ENCODE peak calls at places on chromosomes 5 and 9, in five cellular contexts. One of them, this sample, is unnamed.
A peak's percentile ranks its signal among the peaks of the same experiment; 100 is the strongest.

GRCh38 chr5:143601917-143602333 is 198.4 kb upstream of the NR3C1 start:
- DNase-seq in PC-3: no peak
- DNase-seq in HCT116: no peak
- DNase-seq in fibroblast of lung: no peak
- DNase-seq in PC-9: no peak
- DNase-seq in this sample: no peak

GRCh38 chr9:108039012-108039411 is 549.4 kb upstream of the KLF4 start:
- DNase-seq in PC-3: peak; percentile 71
- DNase-seq in HCT116: no peak
- DNase-seq in fibroblast of lung: no peak
- DNase-seq in PC-9: peak; percentile 46
- DNase-seq in this sample: no peak

GRCh38 chr9:137034039-137034708 is 2.3 kb upstream of the FUT7 start:
- DNase-seq in PC-3: no peak
- DNase-seq in HCT116: no peak
- DNase-seq in fibroblast of lung: no peak
- DNase-seq in PC-9: no peak
- DNase-seq in this sample: no peak

GRCh38 chr5:17005087-17005828 is 69.2 kb upstream of the MYO10 start:
- DNase-seq in PC-3: no peak
- DNase-seq in HCT116: no peak
- DNase-seq in fibroblast of lung: no peak
- DNase-seq in PC-9: no peak
- DNase-seq in this sample: peak; percentile 47

GRCh38 chr5:172669808-172670402 is 28.8 kb downstream of the NEURL1B start:
- DNase-seq in PC-3: no peak
- DNase-seq in HCT116: no peak
- DNase-seq in fibroblast of lung: no peak
- DNase-seq in PC-9: no peak
- DNase-seq in this sample: no peak

GRCh38 chr5:179237770-179238627 is 107.3 kb downstream of the ADAMTS2 start:
- DNase-seq in PC-3: no peak
- DNase-seq in HCT116: no peak
- DNase-seq in fibroblast of lung: no peak
- DNase-seq in PC-9: no peak
- DNase-seq in this sample: no peak

GRCh38 chr9:33022755-33023154 is 2.3 kb upstream of the DNAJA1 start:
- DNase-seq in PC-3: no peak
- DNase-seq in HCT116: no peak
- DNase-seq in fibroblast of lung: no peak
- DNase-seq in PC-9: no peak
- DNase-seq in this sample: no peak

GRCh38 chr5:157384971-157385709 is 74.9 kb upstream of the NIPAL4 start:
- DNase-seq in PC-3: peak; percentile 98
- DNase-seq in HCT116: no peak
- DNase-seq in fibroblast of lung: peak; percentile 100
- DNase-seq in PC-9: peak; percentile 91
- DNase-seq in this sample: peak; percentile 92

GRCh38 chr9:87570000-87570834 is 72.5 kb downstream of the DAPK1 start:
- DNase-seq in PC-3: no peak
- DNase-seq in HCT116: no peak
- DNase-seq in fibroblast of lung: peak; percentile 37
- DNase-seq in PC-9: peak; percentile 58
- DNase-seq in this sample: no peak

GRCh38 chr9:76911971-76912370 is 6.1 kb upstream of the PRUNE2 start:
- DNase-seq in PC-3: peak; percentile 65
- DNase-seq in HCT116: peak; percentile 7
- DNase-seq in fibroblast of lung: no peak
- DNase-seq in PC-9: no peak
- DNase-seq in this sample: no peak

GRCh38 chr9:27573699-27574265 is 501 bp upstream of the C9orf72 start:
- DNase-seq in PC-3: peak; percentile 97
- DNase-seq in HCT116: peak; percentile 100
- DNase-seq in fibroblast of lung: peak; percentile 100
- DNase-seq in PC-9: peak; percentile 93
- DNase-seq in this sample: peak; percentile 96

GRCh38 chr5:50888754-50889153 is 222.3 kb downstream of the PARP8 start:
- DNase-seq in PC-3: no peak
- DNase-seq in HCT116: no peak
- DNase-seq in fibroblast of lung: no peak
- DNase-seq in PC-9: no peak
- DNase-seq in this sample: no peak

GRCh38 chr9:83491413-83491812 is 46.8 kb downstream of the FRMD3 start:
- DNase-seq in PC-3: no peak
- DNase-seq in HCT116: no peak
- DNase-seq in fibroblast of lung: no peak
- DNase-seq in PC-9: no peak
- DNase-seq in this sample: no peak

GRCh38 chr5:143014017-143014651 is 244.0 kb downstream of the ARHGAP26 start:
- DNase-seq in PC-3: peak; percentile 31
- DNase-seq in HCT116: no peak
- DNase-seq in fibroblast of lung: peak; percentile 66
- DNase-seq in PC-9: no peak
- DNase-seq in this sample: peak; percentile 67

GRCh38 chr5:14440598-14441401 is 140.8 kb upstream of the OTULINL start:
- DNase-seq in PC-3: no peak
- DNase-seq in HCT116: no peak
- DNase-seq in fibroblast of lung: peak; percentile 96
- DNase-seq in PC-9: no peak
- DNase-seq in this sample: peak; percentile 86

GRCh38 chr5:111070272-111071134 is 1.0 kb upstream of the TSLP start:
- DNase-seq in PC-3: no peak
- DNase-seq in HCT116: no peak
- DNase-seq in fibroblast of lung: peak; percentile 41
- DNase-seq in PC-9: no peak
- DNase-seq in this sample: peak; percentile 33
- H3K4me3 ChIP-seq in PC-3: no peak overlapping the region
- H3K4me3 ChIP-seq in HCT116: no peak overlapping the region
- H3K4me3 ChIP-seq in fibroblast of lung: no peak overlapping the region
- H3K4me3 ChIP-seq in PC-9: no peak overlapping the region
- H3K4me3 ChIP-seq in this sample: no peak overlapping the region

GRCh38 chr5:1015545-1015944 is 6.9 kb downstream of the NKD2 start:
- DNase-seq in PC-3: no peak
- DNase-seq in HCT116: no peak
- DNase-seq in fibroblast of lung: no peak
- DNase-seq in PC-9: no peak
- DNase-seq in this sample: no peak

GRCh38 chr5:1017056-1017455 is 8.5 kb downstream of the NKD2 start:
- DNase-seq in PC-3: no peak
- DNase-seq in HCT116: no peak
- DNase-seq in fibroblast of lung: no peak
- DNase-seq in PC-9: no peak
- DNase-seq in this sample: no peak

GRCh38 chr5:1016476-1016875 is 7.9 kb downstream of the NKD2 start:
- DNase-seq in PC-3: no peak
- DNase-seq in HCT116: no peak
- DNase-seq in fibroblast of lung: no peak
- DNase-seq in PC-9: no peak
- DNase-seq in this sample: no peak

GRCh38 chr5:1014781-1015221 is 6.2 kb downstream of the NKD2 start:
- DNase-seq in PC-3: no peak
- DNase-seq in HCT116: no peak
- DNase-seq in fibroblast of lung: no peak
- DNase-seq in PC-9: no peak
- DNase-seq in this sample: no peak

GRCh38 chr5:1016036-1016435 is 7.4 kb downstream of the NKD2 start:
- DNase-seq in PC-3: no peak
- DNase-seq in HCT116: no peak
- DNase-seq in fibroblast of lung: no peak
- DNase-seq in PC-9: no peak
- DNase-seq in this sample: no peak
- TF ChIP-seq EZH2 in PC-3: no peak
- TF ChIP-seq EZH2 in HCT116: no peak
- TF ChIP-seq EZH2 in fibroblast of lung: no peak
- TF ChIP-seq EZH2 in PC-9: no peak
- TF ChIP-seq EZH2 in this sample: no peak

GRCh38 chr5:155625897-155626543 is 612.5 kb downstream of the KIF4B start:
- DNase-seq in PC-3: no peak
- DNase-seq in HCT116: no peak
- DNase-seq in fibroblast of lung: no peak
- DNase-seq in PC-9: no peak
- DNase-seq in this sample: no peak

GRCh38 chr5:155628346-155628745 is 614.8 kb downstream of the KIF4B start:
- DNase-seq in PC-3: no peak
- DNase-seq in HCT116: no peak
- DNase-seq in fibroblast of lung: no peak
- DNase-seq in PC-9: no peak
- DNase-seq in this sample: no peak

GRCh38 chr5:155625315-155625714 is 611.8 kb downstream of the KIF4B start:
- DNase-seq in PC-3: no peak
- DNase-seq in HCT116: no peak
- DNase-seq in fibroblast of lung: no peak
- DNase-seq in PC-9: no peak
- DNase-seq in this sample: no peak

GRCh38 chr5:155620819-155621410 is 607.4 kb downstream of the KIF4B start:
- DNase-seq in PC-3: no peak
- DNase-seq in HCT116: no peak
- DNase-seq in fibroblast of lung: no peak
- DNase-seq in PC-9: no peak
- DNase-seq in this sample: no peak

GRCh38 chr5:155624597-155625241 is 611.2 kb downstream of the KIF4B start:
- DNase-seq in PC-3: no peak
- DNase-seq in HCT116: no peak
- DNase-seq in fibroblast of lung: no peak
- DNase-seq in PC-9: no peak
- DNase-seq in this sample: no peak
- H3K27ac ChIP-seq in PC-3: no peak overlapping the region
- H3K27ac ChIP-seq in HCT116: no peak overlapping the region
- H3K27ac ChIP-seq in fibroblast of lung: no peak overlapping the region
- H3K27ac ChIP-seq in PC-9: no peak overlapping the region
- H3K27ac ChIP-seq in this sample: no peak overlapping the region

DNA sequence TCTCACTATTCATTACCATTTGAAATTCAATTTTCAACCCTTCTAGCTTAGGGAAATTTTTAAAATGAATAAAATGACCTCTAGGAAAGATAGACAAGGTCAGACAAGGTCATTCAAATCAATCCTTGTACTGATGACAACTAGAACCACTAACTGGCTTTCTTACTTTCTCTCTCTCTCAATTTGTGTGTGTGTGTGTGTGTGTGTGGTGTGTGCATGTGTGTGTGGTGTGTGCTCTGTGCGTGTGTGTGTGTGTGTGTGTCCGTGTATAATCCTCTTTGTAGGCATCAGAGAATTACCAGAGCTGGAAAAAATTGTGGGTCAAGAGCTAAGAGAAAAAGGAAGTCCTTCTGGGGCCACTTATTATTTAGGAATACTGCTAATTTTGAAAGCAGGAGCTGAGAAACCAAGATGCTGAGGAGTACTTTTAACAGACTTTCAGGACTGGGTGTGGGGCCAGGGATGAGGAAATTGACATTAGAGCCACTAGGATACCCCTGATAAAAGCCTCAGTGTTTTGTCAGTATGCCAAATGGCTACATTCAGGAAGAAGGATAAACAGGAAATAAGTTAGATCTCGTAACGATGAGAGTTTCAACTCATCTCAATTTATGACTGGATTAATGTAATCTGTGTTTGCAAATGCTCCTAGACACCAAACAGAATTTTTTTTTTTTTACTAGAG is 723.3 kb downstream of the CETN3 start:
- DNase-seq in PC-3: no peak
- DNase-seq in HCT116: no peak
- DNase-seq in fibroblast of lung: no peak
- DNase-seq in PC-9: no peak
- DNase-seq in this sample: peak; percentile 81
- H3K4me3 ChIP-seq in PC-3: no peak overlapping the region
- H3K4me3 ChIP-seq in HCT116: no peak overlapping the region
- H3K4me3 ChIP-seq in fibroblast of lung: no peak overlapping the region
- H3K4me3 ChIP-seq in PC-9: no peak overlapping the region
- H3K4me3 ChIP-seq in this sample: no peak overlapping the region

This sample was measured in A673.